ENCODE peak calls at places on chromosomes 4 and X, in five cellular contexts. V is activated CD8-positive, alpha-beta memory T cell treated with anti-CD3 and anti-CD28 coated beads, Interleukin-2, amount 10 ng/mL, durations not matched to agents 7 days and 5 days; T is HFFc6; D is G401; X is stimulated activated CD8-positive, alpha-beta memory T cell treated with anti-CD3 and anti-CD28 coated beads, Interleukin-7, amount 100 ng/mL, for 24 hours. K is an unnamed sample.
A peak's percentile ranks its signal among the peaks of the same experiment; 100 is the strongest.

GRCh38 chr4:15805583-15806517 is 27.7 kb downstream of the CD38 start:
- DNase-seq in V (no peak), T (peak; percentile 56), D (peak; percentile 59), X (no peak), K (no peak)

GRCh38 chr4:26015133-26015651 is 101.2 kb downstream of the SMIM20 start:
- DNase-seq in V (no peak), T (peak; percentile 99), D (peak; percentile 81), X (no peak), K (peak; percentile 82)

GRCh38 chr4:66275381-66276060 is 605.2 kb upstream of the EPHA5 start:
- DNase-seq in V (no peak), T (no peak), D (no peak), X (no peak), K (no peak)

GRCh38 chr4:107893171-107894137 is 37.9 kb upstream of the CYP2U1 start:
- DNase-seq in V (no peak), T (no peak), D (no peak), X (no peak), K (no peak)

GRCh38 chr4:64520393-64520792 is 111.1 kb upstream of the TECRL start:
- DNase-seq in V (no peak), T (no peak), D (no peak), X (no peak), K (no peak)

GRCh38 chr4:177512646-177513045 is 70.4 kb upstream of the AGA start:
- DNase-seq in V (no peak), T (no peak), D (no peak), X (no peak), K (no peak)

GRCh38 chr4:162985131-162985530 is 181.6 kb downstream of the NAF1 start:
- DNase-seq in V (no peak), T (no peak), D (no peak), X (no peak), K (no peak)

GRCh38 chrX:30309139-30309571 is at the start of gene NR0B1:
- DNase-seq in V (no peak), T (no peak), D (no peak), X (no peak), K (no peak)

GRCh38 chrX:97609938-97610337 is 726.2 kb downstream of the RPA4 start:
- DNase-seq in V (no peak), T (no peak), D (no peak), X (no peak), K (no peak)

GRCh38 chr4:10063544-10064300 is 42.4 kb upstream of the SLC2A9 start:
- DNase-seq in V (peak; percentile 38), T (peak; percentile 49), D (peak; percentile 84), X (no peak), K (peak; percentile 67)

GRCh38 chr4:172202480-172203076 is 389.4 kb downstream of the GALNTL6 start:
- DNase-seq in V (no peak), T (peak; percentile 17), D (no peak), X (no peak), K (no peak)

GRCh38 chr4:173436149-173436579 is 37.2 kb upstream of the SCRG1 start:
- DNase-seq in V (no peak), T (peak; percentile 65), D (no peak), X (no peak), K (no peak)

GRCh38 chr4:101348367-101348827 is 1.1 kb upstream of the PPP3CA start:
- DNase-seq in V (no peak), T (no peak), D (peak; percentile 52), X (peak; percentile 5), K (no peak)